ENCODE peak calls at places on chromosomes 12 and 14, in nine cellular contexts. O is NB4; G is ecto neural progenitor cell; A is activated naive CD8-positive, alpha-beta T cell treated with anti-CD3 and anti-CD28 coated beads, Interleukin-2, amount 50 U/mL, for 24 hours; M is central memory CD4-positive, alpha-beta T cell; T is germinal center; Z is AML-193; F is A549; B is activated CD4-positive, alpha-beta T cell treated with anti-CD3 and anti-CD28 coated beads, Interleukin-2, amount 50 U/mL, for 1 hour. Q is an unnamed sample.

GRCh38 chr12:86233126-86233525 is 23.1 kb downstream of the MGAT4C start:
- DNase-seq in T (no peak), O (no peak), G (no peak), B (no peak), Z (no peak), M (no peak), A (no peak), F (no peak), Q (no peak)

GRCh38 chr12:11810160-11810559 is 160.7 kb downstream of the ETV6 start:
- DNase-seq in A (no peak), F (no peak), Z (peak; percentile 56), B (no peak), O (peak; percentile 77), M (no peak), T (no peak), G (no peak), Q (no peak)

GRCh38 chr14:95426116-95426475 is 90.4 kb downstream of the SYNE3 start:
- DNase-seq in A (no peak), M (no peak), Z (no peak), G (no peak), O (no peak), F (no peak), B (no peak), T (no peak), Q (no peak)

GRCh38 chr14:92832137-92832700 is 38.1 kb downstream of the GOLGA5 start:
- DNase-seq in F (no peak), B (no peak), Z (no peak), T (no peak), O (no peak), A (no peak), M (no peak), G (no peak), Q (no peak)

GRCh38 chr14:58805605-58806358 is 168.0 kb downstream of the DACT1 start:
- DNase-seq in T (no peak), F (no peak), Z (no peak), M (no peak), O (no peak), G (no peak), A (no peak), B (no peak), Q (no peak)

GRCh38 chr14:64807588-64807987 is 72.1 kb downstream of the SPTB start:
- DNase-seq in F (no peak), O (no peak), G (no peak), B (no peak), A (no peak), Z (no peak), M (no peak), T (no peak), Q (no peak)

GRCh38 chr12:98399532-98399931 is 115.9 kb upstream of the TMPO start:
- DNase-seq in Z (no peak), G (no peak), B (peak; percentile 39), M (peak; percentile 15), O (peak; percentile 94), T (no peak), F (peak; percentile 65), A (peak; percentile 60), Q (peak; percentile 76)

GRCh38 chr14:38316922-38317321 is 61.0 kb upstream of the CLEC14A start:
- DNase-seq in B (no peak), A (no peak), M (no peak), Z (no peak), T (no peak), O (no peak), F (no peak), G (no peak), Q (no peak)

Q was measured in H9.